ENCODE peak calls at places on chromosomes 5 and 9, in four cellular contexts. Z is AG08395, O is NCI-H2081, F is AG09309. C is an unnamed sample.

GRCh38 chr9:89039092-89039465 is 47.8 kb downstream of the S1PR3 start:
- DNase-seq in Z (no peak), O (no peak), F (no peak), C (no peak)

GRCh38 chr5:152237531-152237930 is 167.5 kb downstream of the NMUR2 start:
- DNase-seq in Z (no peak), O (no peak), F (no peak), C (no peak)

GRCh38 chr9:83986765-83987401 is 6.3 kb downstream of the RMI1 start:
- DNase-seq in Z (no peak), O (peak; percentile 26), F (no peak), C (peak; percentile 33)

GRCh38 chr9:131398204-131398603 is 4.3 kb downstream of the PRRC2B start:
- DNase-seq in Z (no peak), O (no peak), F (no peak), C (no peak)

GRCh38 chr5:66171349-66172344 is 27.5 kb downstream of the SREK1 start:
- DNase-seq in Z (peak; percentile 52), O (no peak), F (peak; percentile 16), C (no peak)

GRCh38 chr5:147901555-147901954 is 4.8 kb downstream of the C5orf46 start:
- DNase-seq in Z (no peak), O (no peak), F (peak; percentile 52), C (peak; percentile 6)

GRCh38 chr5:87900419-87900818 is 368.2 kb downstream of the TMEM161B start:
- DNase-seq in Z (no peak), O (no peak), F (no peak), C (no peak)

GRCh38 chr5:171462136-171462927 is 42.9 kb downstream of the FGF18 start:
- DNase-seq in Z (no peak), O (peak; percentile 20), F (no peak), C (no peak)

GRCh38 chr5:55406292-55406691 is 98.5 kb downstream of the MTREX start:
- DNase-seq in Z (no peak), O (no peak), F (no peak), C (no peak)

GRCh38 chr5:11298877-11299276 is 537.8 kb upstream of the DAP start:
- DNase-seq in Z (no peak), O (no peak), F (no peak), C (no peak)

GRCh38 chr5:93018461-93018860 is 562.6 kb downstream of the NR2F1-AS1 start:
- DNase-seq in Z (peak; percentile 34), O (no peak), F (peak; percentile 8), C (no peak)

GRCh38 chr5:122515709-122516431 is 203.8 kb downstream of the SNCAIP start:
- DNase-seq in Z (peak; percentile 79), O (peak; percentile 49), F (peak; percentile 59), C (peak; percentile 28)

GRCh38 chr5:177320879-177321278 is 9.2 kb upstream of the MXD3 start:
- DNase-seq in Z (no peak), O (no peak), F (no peak), C (no peak)

GRCh38 chr5:176812269-176813259 is 2.2 kb downstream of the UNC5A start:
- DNase-seq in Z (peak; percentile 42), O (no peak), F (no peak), C (peak; percentile 46)

GRCh38 chr9:71487046-71487445 is 281.3 kb downstream of the CEMIP2 start:
- DNase-seq in Z (peak; percentile 47), O (no peak), F (peak; percentile 20), C (no peak)

GRCh38 chr5:73998496-73998895 is 372.5 kb downstream of the ARHGEF28 start:
- DNase-seq in Z (no peak), O (peak; percentile 19), F (no peak), C (no peak)

GRCh38 chr5:117296872-117297271 is 722.2 kb upstream of the SEMA6A start:
- DNase-seq in Z (no peak), O (no peak), F (no peak), C (no peak)

GRCh38 chr5:149747833-149748366 is 17.8 kb downstream of the PPARGC1B start:
- DNase-seq in Z (no peak), O (no peak), F (no peak), C (no peak)

GRCh38 chr5:148309019-148309418 is 3.2 kb upstream of the SPINK7 start:
- DNase-seq in Z (no peak), O (no peak), F (no peak), C (no peak)

GRCh38 chr9:134188421-134189166 is 24.2 kb upstream of the RNU6ATAC start:
- DNase-seq in Z (peak; percentile 34), O (no peak), F (no peak), C (no peak)

GRCh38 chr9:117218951-117219350 is 195.9 kb downstream of the ASTN2 start:
- DNase-seq in Z (no peak), O (no peak), F (no peak), C (no peak)

C was measured in MG63.